ENCODE peak calls at places on chromosomes 1 and 21, in four cellular contexts. K, O, P and B are unnamed samples.
A peak's percentile ranks its signal among the peaks of the same experiment; 100 is the strongest.

GRCh38 chr1:248013229-248013710 is at the start of gene OR2L5:
- DNase-seq in O (no peak), K (no peak), P (no peak), B (no peak)

GRCh38 chr1:55257958-55258357 is 42.8 kb upstream of the USP24 start:
- DNase-seq in K (no peak), O (no peak), P (no peak), B (no peak)

GRCh38 chr1:7257225-7257624 is 472.0 kb downstream of the CAMTA1 start:
- DNase-seq in O (no peak), K (no peak), P (no peak), B (no peak)

GRCh38 chr1:177809844-177810243 is 160.0 kb downstream of the SEC16B start:
- DNase-seq in O (no peak), K (no peak), P (no peak), B (no peak)

GRCh38 chr21:37335053-37335452 is 31.5 kb upstream of the DYRK1A start:
- DNase-seq in O (no peak), P (no peak), K (no peak), B (no peak)

GRCh38 chr21:42112857-42113256 is 41.7 kb downstream of the UMODL1 start:
- DNase-seq in O (no peak), K (no peak), P (no peak), B (no peak)

GRCh38 chr1:234721476-234722266 is 111.7 kb upstream of the IRF2BP2 start:
- DNase-seq in O (no peak), P (no peak), K (peak; percentile 97), B (no peak)

GRCh38 chr1:81594211-81594610 is 206.5 kb upstream of the ADGRL2 start:
- DNase-seq in O (no peak), P (no peak), K (no peak), B (no peak)

GRCh38 chr1:19484338-19484792 is 974 bp downstream of the CAPZB start:
- DNase-seq in P (no peak), K (no peak), O (no peak), B (no peak)

GRCh38 chr1:43551396-43551888 is 20.8 kb downstream of the PTPRF start:
- DNase-seq in P (no peak), K (no peak), O (no peak), B (no peak)

GRCh38 chr21:17495680-17496079 is 17.2 kb upstream of the CXADR start:
- DNase-seq in K (peak; percentile 71), P (no peak), O (no peak), B (no peak)

GRCh38 chr1:87318806-87319205 is 9.9 kb upstream of the LMO4 start:
- DNase-seq in K (no peak), P (no peak), O (no peak), B (no peak)

GRCh38 chr1:165342588-165342987 is 13.9 kb downstream of the LMX1A start:
- DNase-seq in O (no peak), P (no peak), K (no peak), B (no peak)

GRCh38 chr1:244049969-244050834 is 881 bp upstream of the ZBTB18 start:
- DNase-seq in K (no peak), P (no peak), O (no peak), B (no peak)

GRCh38 chr1:244048566-244049141 is 2.4 kb upstream of the ZBTB18 start:
- DNase-seq in P (no peak), O (no peak), K (no peak), B (no peak)

GRCh38 chr1:244046907-244047738 is 4.0 kb upstream of the ZBTB18 start:
- DNase-seq in O (no peak), K (no peak), P (no peak), B (peak; percentile 8)

GRCh38 chr1:244049142-244049968 is 1.7 kb upstream of the ZBTB18 start:
- DNase-seq in O (no peak), K (no peak), P (peak; percentile 40), B (no peak)

GRCh38 chr1:244047739-244048565 is 3.1 kb upstream of the ZBTB18 start:
- DNase-seq in P (peak; percentile 99), O (peak; percentile 94), K (peak; percentile 96), B (peak; percentile 81)
- TF ChIP-seq REST in P (peak; percentile 69), O (no peak), K (no peak), B (no peak)

GRCh38 chr1:66450847-66451246 is 83.1 kb upstream of the SGIP1 start:
- DNase-seq in K (no peak), P (no peak), O (no peak), B (no peak)

GRCh38 chr1:66455446-66455845 is 78.5 kb upstream of the SGIP1 start:
- DNase-seq in K (no peak), O (no peak), P (no peak), B (no peak)

GRCh38 chr1:66452982-66453381 is 81.0 kb upstream of the SGIP1 start:
- DNase-seq in O (no peak), P (no peak), K (no peak), B (no peak)

GRCh38 chr1:66450043-66450514 is 83.9 kb upstream of the SGIP1 start:
- DNase-seq in O (no peak), K (no peak), P (no peak), B (no peak)

DNA sequence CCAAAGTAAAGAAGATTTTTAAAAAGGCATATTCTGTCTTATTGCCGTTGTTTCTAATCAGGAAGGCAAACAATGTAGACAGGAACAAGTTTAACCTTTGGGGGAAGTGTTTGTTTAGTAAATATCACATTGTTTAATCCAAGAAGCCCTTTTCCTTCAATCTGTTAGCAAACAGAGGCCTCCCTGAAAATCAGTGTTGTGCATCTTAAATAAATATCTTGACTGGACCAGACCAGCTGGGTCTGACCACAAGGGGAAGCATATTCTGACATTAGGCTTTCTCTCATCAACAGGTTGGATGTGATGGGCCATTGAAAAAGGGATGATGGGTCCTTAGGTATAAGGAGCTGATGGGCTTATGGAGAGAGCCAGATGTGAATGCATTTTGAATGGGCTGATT is 81.8 kb upstream of the SGIP1 start:
- DNase-seq in P (no peak), K (no peak), O (no peak), B (no peak)
- TF ChIP-seq POLR2AphosphoS5 in P (no peak), K (no peak), O (no peak), B (no peak)

GRCh38 chr21:45336870-45337269 is 49.2 kb upstream of the POFUT2 start:
- DNase-seq in O (no peak), K (no peak), P (no peak), B (no peak)

GRCh38 chr21:45336535-45336810 is 48.8 kb upstream of the POFUT2 start:
- DNase-seq in K (no peak), O (no peak), P (no peak), B (no peak)

GRCh38 chr21:45335151-45335760 is 47.6 kb upstream of the POFUT2 start:
- DNase-seq in P (no peak), O (no peak), K (no peak), B (no peak)

GRCh38 chr21:45334591-45335081 is 46.9 kb upstream of the POFUT2 start:
- DNase-seq in O (no peak), P (no peak), K (no peak), B (no peak)

GRCh38 chr21:45335761-45336534 is 48.3 kb upstream of the POFUT2 start:
- DNase-seq in P (no peak), K (no peak), O (no peak), B (no peak)
- TF ChIP-seq TCF7L2 in P (no peak), K (no peak), O (no peak), B (no peak)

DNA sequence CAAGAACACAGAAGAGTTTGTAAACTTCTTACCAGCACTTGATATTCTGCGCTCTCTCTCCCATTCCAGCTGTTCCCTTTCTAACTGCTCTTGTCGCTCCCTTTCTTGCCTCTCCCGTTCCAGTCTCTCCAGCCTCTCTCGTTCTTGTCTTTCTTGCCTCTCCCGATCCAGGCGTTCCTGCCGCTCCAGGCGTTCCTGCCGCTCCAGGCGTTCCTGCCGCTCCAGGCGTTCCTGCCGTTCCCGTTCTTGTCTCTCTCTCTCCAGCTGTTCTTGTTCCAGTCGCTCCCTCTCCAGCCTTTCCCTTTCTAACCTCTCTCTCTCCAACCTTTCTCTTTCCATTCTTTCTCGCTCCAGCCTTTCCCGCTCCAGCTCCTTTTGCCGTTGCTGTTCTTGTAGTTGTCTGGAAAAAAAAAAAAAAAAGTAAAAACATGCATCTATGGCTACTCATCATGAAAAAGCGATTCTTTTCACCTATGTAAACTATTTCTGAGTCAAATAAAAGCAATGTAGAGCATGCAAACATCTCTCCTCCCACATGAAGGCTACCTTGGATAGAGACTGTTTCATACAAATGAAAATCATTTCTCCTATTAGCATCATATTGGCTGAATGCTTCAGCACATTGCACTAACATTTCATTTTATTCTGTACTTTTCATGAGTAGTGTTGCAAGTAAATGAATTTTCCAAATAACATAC is 91.5 kb upstream of the LBR start:
- DNase-seq in K (no peak), P (no peak), O (no peak), B (no peak)
- TF ChIP-seq REST in K (no peak), P (no peak), O (no peak), B (no peak)